ENCODE peak calls at places on chromosomes 5 and 9, in four cellular contexts. S is H1, N is IMR-90, U is mesenchymal stem cell. V is an unnamed sample.

GRCh38 chr9:124562328-124562727 is 55.1 kb upstream of the NR5A1 start:
- DNase-seq in N (no peak), U (no peak), S (no peak), V (no peak)

GRCh38 chr9:13427587-13427986 is 148.1 kb upstream of the MPDZ start:
- DNase-seq in N (peak; percentile 50), S (no peak), U (peak; percentile 54), V (peak; percentile 41)

GRCh38 chr9:136623849-136624183 is 38.9 kb upstream of the EGFL7 start:
- DNase-seq in N (no peak), U (no peak), S (no peak), V (no peak)

GRCh38 chr5:62690421-62690820 is 111.8 kb downstream of the LRRC70 start:
- DNase-seq in S (no peak), U (no peak), N (no peak), V (peak; percentile 19)

GRCh38 chr5:106171708-106172107 is 1499.0 kb downstream of the EFNA5 start:
- DNase-seq in N (peak; percentile 38), U (no peak), S (no peak), V (peak; percentile 65)

GRCh38 chr5:77143998-77144836 is 57.1 kb upstream of the ZBED3 start:
- DNase-seq in N (peak; percentile 79), U (peak; percentile 75), S (peak; percentile 29), V (peak; percentile 78)

GRCh38 chr5:146447734-146448380 is 724 bp downstream of the TCERG1 start:
- DNase-seq in N (peak; percentile 55), S (no peak), U (peak; percentile 49), V (peak; percentile 67)

GRCh38 chr9:114159562-114160145 is 4.3 kb downstream of the COL27A1 start:
- DNase-seq in U (no peak), N (no peak), S (no peak), V (no peak)

GRCh38 chr5:67165524-67166459 is 30.8 kb downstream of the CD180 start:
- DNase-seq in N (peak; percentile 61), U (peak; percentile 66), S (peak; percentile 64), V (peak; percentile 96)

GRCh38 chr5:42089705-42090104 is 164.6 kb downstream of the FBXO4 start:
- DNase-seq in U (no peak), S (no peak), N (no peak), V (no peak)

DNA sequence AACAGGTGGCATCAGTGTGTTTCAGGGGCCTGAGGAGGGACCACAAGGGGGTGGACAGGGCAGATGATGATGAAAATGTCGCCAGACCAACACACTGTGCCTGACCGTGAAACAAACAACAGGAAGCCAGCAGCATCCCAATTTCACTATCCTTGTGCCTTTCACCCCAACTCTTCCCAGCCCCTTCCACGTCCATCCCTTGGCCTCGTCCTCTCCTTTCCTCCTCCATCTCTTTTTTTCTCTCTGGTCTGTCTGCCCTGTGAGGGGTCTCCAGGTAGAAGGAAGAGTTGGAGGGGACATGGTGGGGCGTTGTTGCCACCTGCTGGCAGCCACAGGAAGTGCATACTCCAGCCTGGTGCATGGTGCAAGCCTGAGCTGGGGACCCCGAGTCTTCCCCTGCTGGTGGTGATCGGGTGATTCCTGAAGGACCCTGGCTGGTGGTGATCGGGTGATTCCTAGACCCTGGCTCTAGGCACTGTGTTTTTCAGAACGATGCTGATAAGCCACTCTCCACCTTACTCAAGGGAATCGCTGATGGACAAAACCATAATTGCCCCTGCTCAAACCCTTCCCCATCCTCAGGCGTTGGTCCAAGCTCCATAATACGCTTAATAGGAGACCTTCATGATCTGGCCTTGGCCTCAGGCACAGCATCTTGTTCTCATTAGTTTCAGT is 21.7 kb upstream of the NSD1 start:
- DNase-seq in S (peak; percentile 76), U (peak; percentile 60), N (peak; percentile 30), V (peak; percentile 90)
- H3K23ac ChIP-seq in S (no peak overlapping the region), U (no peak overlapping the region), N (no peak overlapping the region), V (no peak overlapping the region)

GRCh38 chr9:126114409-126114760 is 212.2 kb upstream of the MVB12B start:
- DNase-seq in S (no peak), U (no peak), N (no peak), V (no peak)
- H2BK15ac ChIP-seq in S (no peak overlapping the region), U (no peak overlapping the region), N (no peak overlapping the region), V (no peak overlapping the region)

GRCh38 chr9:119179701-119180100 is 189.5 kb downstream of the BRINP1 start:
- DNase-seq in S (no peak), U (no peak), N (no peak), V (peak; percentile 70)

DNA sequence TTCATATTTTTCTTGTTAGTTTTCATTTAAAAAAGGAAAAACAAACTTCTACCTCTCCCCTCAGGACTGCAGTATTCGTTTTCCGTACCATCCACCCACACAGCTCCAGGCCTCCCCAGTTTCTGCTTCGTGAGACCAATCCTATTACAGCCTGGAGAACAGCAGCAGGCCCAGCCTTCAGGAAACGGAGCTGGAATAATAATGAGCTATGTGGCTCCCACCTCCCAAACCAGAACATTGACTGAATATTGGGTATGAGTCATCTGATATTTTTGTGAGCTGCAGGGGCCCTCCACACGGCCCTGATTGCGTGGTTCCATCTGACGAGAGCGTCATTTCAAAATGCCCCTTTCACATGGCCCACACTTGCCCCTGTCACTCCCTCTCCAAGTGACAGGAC is 192.1 kb downstream of the BRINP1 start:
- DNase-seq in S (no peak), N (no peak), U (no peak), V (no peak)
- H3K23ac ChIP-seq in S (no peak overlapping the region), N (no peak overlapping the region), U (no peak overlapping the region), V (no peak overlapping the region)

GRCh38 chr5:1384521-1384920 is 39.6 kb upstream of the CLPTM1L start:
- DNase-seq in N (no peak), S (no peak), U (no peak), V (no peak)
- H2BK15ac ChIP-seq in N (no peak overlapping the region), S (no peak overlapping the region), U (no peak overlapping the region), V (no peak overlapping the region)

V was measured in mesendoderm.